ENCODE peak calls at places on chromosomes 2 and 18, in four cellular contexts. C is HEK293T, S is K562, H is GM12878. A is an unnamed sample.

GRCh38 chr18:63890950-63891304 is 3.4 kb downstream of the SERPINB2 start:
- DNase-seq in S (no peak), C (peak), H (no peak), A (peak)

GRCh38 chr18:2337552-2338141 is 233.7 kb downstream of the METTL4 start:
- DNase-seq in C (peak), H (no peak), S (peak), A (peak)

GRCh38 chr18:48843596-48843995 is 107.2 kb downstream of the SMAD7 start:
- DNase-seq in S (no peak), H (no peak), C (no peak), A (no peak)

GRCh38 chr2:64237266-64237665 is 93.0 kb upstream of the PELI1 start:
- DNase-seq in H (no peak), S (no peak), C (no peak), A (no peak)

GRCh38 chr2:232376713-232377112 is 1.8 kb upstream of the ALPP start:
- DNase-seq in S (no peak), H (no peak), C (no peak), A (no peak)

GRCh38 chr18:75694292-75694691 is 266.8 kb upstream of the SMIM21 start:
- DNase-seq in C (no peak), S (no peak), H (no peak), A (no peak)

GRCh38 chr2:230203110-230203676 is 16.6 kb downstream of the SP110 start:
- DNase-seq in C (no peak), H (peak), S (no peak), A (no peak)

GRCh38 chr18:68177807-68178702 is 536.9 kb downstream of the TMX3 start:
- DNase-seq in S (no peak), H (no peak), C (no peak), A (peak)

GRCh38 chr18:50711401-50711800 is 108.4 kb downstream of the MRO start:
- DNase-seq in H (no peak), S (no peak), C (no peak), A (no peak)

GRCh38 chr2:224434618-224435017 is 32.7 kb upstream of the FAM124B start:
- DNase-seq in C (no peak), S (no peak), H (no peak), A (no peak)

GRCh38 chr2:69272803-69273471 is 114.1 kb downstream of the GFPT1 start:
- DNase-seq in H (no peak), S (no peak), C (no peak), A (peak)

GRCh38 chr2:112577756-112578155 is 6.7 kb upstream of the CHCHD5 start:
- DNase-seq in S (no peak), H (no peak), C (no peak), A (no peak)

GRCh38 chr18:45998244-45998643 is 31.1 kb upstream of the EPG5 start:
- DNase-seq in H (no peak), S (peak), C (no peak), A (no peak)

GRCh38 chr2:1823187-1824169 is 79.2 kb upstream of the PXDN start:
- DNase-seq in C (peak), S (no peak), H (no peak), A (no peak)
- TF ChIP-seq FOXK2 in C (no peak), S (no peak), H (no peak), A (no peak)

GRCh38 chr2:16727256-16727655 is 61.6 kb upstream of the CYRIA start:
- DNase-seq in S (no peak), C (no peak), H (no peak), A (no peak)
- TF ChIP-seq FOXK2 in S (no peak), C (no peak), H (no peak), A (no peak)

DNA sequence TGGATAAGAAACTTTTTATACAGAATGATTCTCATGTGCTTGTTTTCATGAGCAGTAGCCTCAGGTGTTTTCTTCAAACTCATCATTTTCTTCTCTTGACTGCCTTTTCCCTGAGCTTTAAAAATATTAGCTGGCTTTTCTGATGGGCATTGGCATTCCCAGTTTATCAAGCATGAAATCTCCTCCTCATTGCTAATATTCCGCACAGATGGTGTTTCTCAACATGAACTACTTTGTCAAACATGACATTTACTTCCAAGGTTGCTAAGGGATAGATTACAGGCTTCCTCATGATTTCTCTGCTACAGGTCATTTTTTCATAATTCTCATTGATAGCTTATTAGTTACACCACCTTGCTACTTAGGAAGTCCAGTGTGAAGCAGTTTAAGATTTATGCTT is 1117.0 kb upstream of the CNTNAP5 start:
- DNase-seq in S (no peak), C (no peak), H (no peak), A (no peak)
- TF ChIP-seq FOXK2 in S (no peak), C (no peak), H (no peak), A (no peak)

GRCh38 chr2:151407281-151407680 is 2.4 kb upstream of the RIF1 start:
- DNase-seq in H (no peak), C (no peak), S (no peak), A (no peak)

GRCh38 chr2:151410485-151410833 is 757 bp downstream of the RIF1 start:
- DNase-seq in S (no peak), C (peak), H (no peak), A (peak)

GRCh38 chr2:151405376-151405775 is 4.3 kb upstream of the RIF1 start:
- DNase-seq in H (no peak), S (no peak), C (no peak), A (no peak)

GRCh38 chr2:151408788-151409600 is 708 bp upstream of the RIF1 start:
- DNase-seq in S (no peak), C (no peak), H (no peak), A (no peak)

GRCh38 chr2:151409601-151410484 is at the start of gene RIF1:
- DNase-seq in C (peak), S (peak), H (peak), A (peak)
- TF ChIP-seq FOXK2 in C (no peak), S (peak), H (peak), A (peak)

DNA sequence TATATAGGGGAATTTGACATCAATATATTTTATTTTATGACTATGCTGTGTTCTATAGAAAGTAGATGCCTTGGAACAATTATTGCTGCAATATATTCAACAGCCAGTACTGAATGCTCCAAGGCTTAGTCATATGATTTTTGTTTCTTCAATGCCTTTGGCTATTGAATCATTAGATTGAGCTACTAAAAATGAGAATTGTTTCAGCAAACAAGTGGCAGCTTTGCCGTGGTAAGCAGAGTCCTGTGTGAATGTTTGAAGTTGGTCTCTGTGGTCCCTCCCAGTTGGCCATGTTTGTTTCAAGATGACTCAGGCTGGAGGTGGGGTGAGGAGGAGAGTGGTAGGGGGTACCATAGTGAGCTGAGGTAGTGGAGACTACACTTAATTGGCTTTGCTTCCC is 198.6 kb upstream of the EPAS1 start:
- DNase-seq in C (no peak), H (no peak), S (no peak), A (peak)
- TF ChIP-seq FOXK2 in C (no peak), H (no peak), S (no peak), A (no peak)

DNA sequence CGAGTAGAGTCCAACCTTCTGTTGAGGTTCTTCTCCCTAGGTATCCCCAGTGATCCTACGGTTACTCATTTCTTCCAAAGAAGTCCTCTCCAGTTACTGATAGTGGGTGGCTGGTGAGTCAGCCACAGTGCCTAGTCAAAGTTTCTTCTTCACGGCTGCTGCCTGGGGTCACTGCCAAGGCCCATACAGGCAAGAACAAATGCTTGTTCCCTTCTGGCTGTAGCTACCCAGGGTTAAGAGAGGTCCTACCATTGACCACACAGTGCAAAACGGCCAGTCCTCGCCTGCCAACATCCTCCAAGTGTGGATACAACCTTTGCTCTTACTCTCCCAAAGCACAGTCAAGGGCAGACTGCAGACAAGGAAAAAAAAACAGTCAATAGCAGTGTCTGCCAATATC is 2.9 kb upstream of the PTPN4 start:
- DNase-seq in H (no peak), C (no peak), S (no peak), A (peak)
- TF ChIP-seq FOXK2 in H (no peak), C (no peak), S (no peak), A (no peak)

A was measured in HepG2.